ENCODE peak calls at places on chromosome 19, in ten cellular contexts. A, I, S, M, H, F, T, L, R and V are unnamed samples.
A peak's percentile ranks its signal among the peaks of the same experiment; 100 is the strongest.

GRCh38 chr19:50500753-50501151 is 10.2 kb downstream of the JOSD2 start:
- DNase-seq in A (no peak), I (no peak), S (no peak), M (no peak), H (no peak), F (no peak), T (no peak), L (no peak), R (no peak), V (no peak)

GRCh38 chr19:35828694-35829301 is 16.2 kb upstream of the PRODH2 start:
- DNase-seq in A (peak; percentile 37), I (no peak), S (no peak), M (no peak), H (peak; percentile 79), F (peak; percentile 80), T (peak; percentile 38), L (peak; percentile 51), R (peak; percentile 21), V (peak; percentile 39)

GRCh38 chr19:6464070-6464873 is at the start of gene CRB3:
- DNase-seq in A (peak; percentile 66), I (no peak), S (no peak), M (peak; percentile 43), H (no peak), F (peak; percentile 97), T (peak; percentile 36), L (peak; percentile 68), R (peak; percentile 6), V (peak; percentile 58)

GRCh38 chr19:41869374-41869955 is 7.6 kb upstream of the CD79A start:
- DNase-seq in A (no peak), I (no peak), S (no peak), M (no peak), H (no peak), F (no peak), T (no peak), L (no peak), R (no peak), V (no peak)

GRCh38 chr19:20167020-20167644 is at the start of gene ZNF486:
- DNase-seq in A (peak; percentile 88), I (peak; percentile 80), S (peak; percentile 75), M (peak; percentile 84), H (peak; percentile 92), F (peak; percentile 81), T (peak; percentile 90), L (peak; percentile 90), R (peak; percentile 64), V (peak; percentile 92)

GRCh38 chr19:29667941-29668340 is 2.7 kb downstream of the PLEKHF1 start:
- DNase-seq in A (peak; percentile 55), I (no peak), S (no peak), M (no peak), H (no peak), F (no peak), T (peak; percentile 62), L (peak; percentile 71), R (no peak), V (peak; percentile 58)

GRCh38 chr19:6047741-6048231 is 62.5 kb downstream of the RFX2 start:
- DNase-seq in A (no peak), I (no peak), S (no peak), M (no peak), H (peak; percentile 53), F (peak; percentile 45), T (no peak), L (no peak), R (no peak), V (no peak)

GRCh38 chr19:39969681-39970423 is 1.1 kb upstream of the PSMC4 start:
- DNase-seq in A (no peak), I (no peak), S (no peak), M (no peak), H (no peak), F (no peak), T (no peak), L (no peak), R (no peak), V (no peak)

GRCh38 chr19:917323-918151 is at the start of gene KISS1R:
- DNase-seq in A (peak; percentile 58), I (peak; percentile 71), S (no peak), M (no peak), H (no peak), F (peak; percentile 73), T (no peak), L (peak; percentile 64), R (no peak), V (peak; percentile 45)

GRCh38 chr19:55258476-55258827 is 365 bp downstream of the PPP6R1 start:
- DNase-seq in A (peak; percentile 59), I (no peak), S (no peak), M (peak; percentile 41), H (peak; percentile 53), F (peak; percentile 31), T (peak; percentile 40), L (peak; percentile 55), R (peak; percentile 33), V (peak; percentile 65)

GRCh38 chr19:57406516-57407123 is 4.3 kb upstream of the ZNF17 start:
- DNase-seq in A (peak; percentile 71), I (peak; percentile 52), S (no peak), M (peak; percentile 49), H (peak; percentile 75), F (peak; percentile 62), T (peak; percentile 57), L (peak; percentile 71), R (peak; percentile 26), V (peak; percentile 74)

GRCh38 chr19:53161123-53161522 is 2.3 kb upstream of the ZNF347 start:
- DNase-seq in A (no peak), I (no peak), S (no peak), M (no peak), H (no peak), F (no peak), T (no peak), L (no peak), R (no peak), V (no peak)

GRCh38 chr19:55494172-55494761 is 6.0 kb downstream of the SSC5D start:
- DNase-seq in A (no peak), I (no peak), S (no peak), M (no peak), H (peak; percentile 34), F (no peak), T (no peak), L (no peak), R (no peak), V (no peak)

GRCh38 chr19:12603714-12604113 is 6.9 kb downstream of the ZNF490 start:
- DNase-seq in A (peak; percentile 26), I (no peak), S (no peak), M (peak; percentile 14), H (no peak), F (no peak), T (peak; percentile 24), L (peak; percentile 28), R (no peak), V (peak; percentile 51)

GRCh38 chr19:18153555-18154134 is 682 bp downstream of the PIK3R2 start:
- DNase-seq in A (peak; percentile 40), I (no peak), S (no peak), M (no peak), H (no peak), F (no peak), T (no peak), L (peak; percentile 24), R (no peak), V (peak; percentile 40)

GRCh38 chr19:41746593-41747227 is 8.6 kb upstream of the CEACAM6 start:
- DNase-seq in A (peak; percentile 49), I (no peak), S (no peak), M (peak; percentile 10), H (peak; percentile 50), F (no peak), T (peak; percentile 14), L (peak; percentile 32), R (no peak), V (peak; percentile 46)

GRCh38 chr19:47573076-47574026 is at the start of gene ZNF541:
- DNase-seq in A (peak; percentile 87), I (peak; percentile 30), S (no peak), M (peak; percentile 81), H (peak; percentile 54), F (no peak), T (peak; percentile 78), L (peak; percentile 84), R (peak; percentile 33), V (peak; percentile 90)

GRCh38 chr19:17329061-17329767 is 5.4 kb downstream of the ANO8 start:
- DNase-seq in A (peak; percentile 34), I (no peak), S (no peak), M (no peak), H (no peak), F (no peak), T (no peak), L (no peak), R (no peak), V (peak; percentile 45)

GRCh38 chr19:49512970-49513745 is 697 bp downstream of the FCGRT start:
- DNase-seq in A (no peak), I (peak; percentile 53), S (no peak), M (no peak), H (peak; percentile 52), F (peak; percentile 49), T (no peak), L (no peak), R (no peak), V (peak; percentile 43)

GRCh38 chr19:21463449-21464105 is 41.8 kb upstream of the ZNF429 start:
- DNase-seq in A (no peak), I (no peak), S (no peak), M (no peak), H (no peak), F (peak; percentile 63), T (peak; percentile 15), L (no peak), R (no peak), V (peak; percentile 42)

GRCh38 chr19:38850976-38851621 is 1.3 kb upstream of the HNRNPL start:
- DNase-seq in A (peak; percentile 44), I (peak; percentile 57), S (no peak), M (peak; percentile 23), H (no peak), F (peak; percentile 19), T (peak; percentile 27), L (peak; percentile 39), R (no peak), V (peak; percentile 43)

GRCh38 chr19:4009990-4010807 is 2.7 kb downstream of the PIAS4 start:
- DNase-seq in A (no peak), I (no peak), S (no peak), M (no peak), H (no peak), F (no peak), T (no peak), L (no peak), R (no peak), V (no peak)

GRCh38 chr19:49217382-49217781 is 59.8 kb downstream of the TRPM4 start:
- DNase-seq in A (no peak), I (no peak), S (no peak), M (no peak), H (peak; percentile 31), F (no peak), T (no peak), L (no peak), R (no peak), V (no peak)

GRCh38 chr19:2231621-2232221 is 4.4 kb downstream of the PLEKHJ1 start:
- DNase-seq in A (no peak), I (no peak), S (no peak), M (no peak), H (no peak), F (no peak), T (no peak), L (no peak), R (no peak), V (no peak)

GRCh38 chr19:1015782-1016646 is 4.9 kb downstream of the TMEM259 start:
- DNase-seq in A (no peak), I (no peak), S (no peak), M (no peak), H (no peak), F (no peak), T (no peak), L (no peak), R (no peak), V (no peak)

GRCh38 chr19:48867922-48868195 is 558 bp downstream of the PLEKHA4 start:
- DNase-seq in A (no peak), I (no peak), S (no peak), M (no peak), H (no peak), F (no peak), T (no peak), L (no peak), R (no peak), V (no peak)

GRCh38 chr19:49554701-49555181 is 25.6 kb downstream of the NOSIP start:
- DNase-seq in A (no peak), I (no peak), S (no peak), M (no peak), H (no peak), F (no peak), T (no peak), L (peak; percentile 42), R (no peak), V (peak; percentile 20)

GRCh38 chr19:6012416-6013170 is 34.7 kb upstream of the RANBP3 start:
- DNase-seq in A (no peak), I (no peak), S (no peak), M (no peak), H (no peak), F (no peak), T (no peak), L (no peak), R (no peak), V (no peak)